ENCODE peak calls at places on chromosomes 13 and 19, in five cellular contexts. One of them, this sample, is unnamed. For H3K4me1, the result is how much of the 10 kb centered on the place peaks cover.

GRCh38 chr19:392375-392970 is 16.5 kb downstream of the C2CD4C start:
- DNase-seq in uterus: no peak
- DNase-seq in fibroblast of lung: no peak
- DNase-seq in left ventricle myocardium inferior: no peak
- DNase-seq in neural progenitor cell: no peak
- DNase-seq in this sample: no peak

GRCh38 chr13:31236211-31236786 is 36.5 kb downstream of the B3GLCT start:
- DNase-seq in uterus: no peak
- DNase-seq in fibroblast of lung: peak
- DNase-seq in left ventricle myocardium inferior: no peak
- DNase-seq in neural progenitor cell: peak
- DNase-seq in this sample: no peak

GRCh38 chr13:65339236-65339635 is 1890.9 kb downstream of the PCDH9 start:
- DNase-seq in uterus: no peak
- DNase-seq in fibroblast of lung: peak
- DNase-seq in left ventricle myocardium inferior: no peak
- DNase-seq in neural progenitor cell: no peak
- DNase-seq in this sample: no peak

GRCh38 chr13:62126400-62126799 is 710.8 kb upstream of the PCDH20 start:
- DNase-seq in uterus: no peak
- DNase-seq in fibroblast of lung: no peak
- DNase-seq in left ventricle myocardium inferior: no peak
- DNase-seq in neural progenitor cell: no peak
- DNase-seq in this sample: no peak

GRCh38 chr19:55494172-55494761 is 6.0 kb downstream of the SSC5D start:
- DNase-seq in uterus: peak
- DNase-seq in fibroblast of lung: peak
- DNase-seq in left ventricle myocardium inferior: peak
- DNase-seq in neural progenitor cell: no peak
- DNase-seq in this sample: no peak

GRCh38 chr13:76823969-76824368 is 62.2 kb downstream of the KCTD12 start:
- DNase-seq in uterus: no peak
- DNase-seq in fibroblast of lung: no peak
- DNase-seq in left ventricle myocardium inferior: no peak
- DNase-seq in neural progenitor cell: peak
- DNase-seq in this sample: no peak

GRCh38 chr13:29573190-29573589 is 22.3 kb downstream of the SLC7A1 start:
- DNase-seq in uterus: peak
- DNase-seq in fibroblast of lung: peak
- DNase-seq in left ventricle myocardium inferior: no peak
- DNase-seq in neural progenitor cell: no peak
- DNase-seq in this sample: no peak

GRCh38 chr13:110716235-110716505 is 2.7 kb downstream of the ING1 start:
- DNase-seq in uterus: no peak
- DNase-seq in fibroblast of lung: peak
- DNase-seq in left ventricle myocardium inferior: no peak
- DNase-seq in neural progenitor cell: peak
- DNase-seq in this sample: peak

GRCh38 chr19:7980635-7981121 is 24.8 kb downstream of the ELAVL1 start:
- DNase-seq in uterus: no peak
- DNase-seq in fibroblast of lung: no peak
- DNase-seq in left ventricle myocardium inferior: no peak
- DNase-seq in neural progenitor cell: no peak
- DNase-seq in this sample: no peak

GRCh38 chr13:103156346-103156998 is 90.3 kb upstream of the SLC10A2 start:
- DNase-seq in uterus: no peak
- DNase-seq in fibroblast of lung: no peak
- DNase-seq in left ventricle myocardium inferior: no peak
- DNase-seq in neural progenitor cell: no peak
- DNase-seq in this sample: no peak

GRCh38 chr13:23941216-23941615 is 43.9 kb upstream of the C1QTNF9B start:
- DNase-seq in uterus: no peak
- DNase-seq in fibroblast of lung: peak
- DNase-seq in left ventricle myocardium inferior: no peak
- DNase-seq in neural progenitor cell: no peak
- DNase-seq in this sample: no peak

GRCh38 chr13:114151565-114152284 is 19.3 kb upstream of the RASA3 start:
- DNase-seq in uterus: no peak
- DNase-seq in fibroblast of lung: peak
- DNase-seq in left ventricle myocardium inferior: no peak
- DNase-seq in neural progenitor cell: no peak
- DNase-seq in this sample: no peak

DNA sequence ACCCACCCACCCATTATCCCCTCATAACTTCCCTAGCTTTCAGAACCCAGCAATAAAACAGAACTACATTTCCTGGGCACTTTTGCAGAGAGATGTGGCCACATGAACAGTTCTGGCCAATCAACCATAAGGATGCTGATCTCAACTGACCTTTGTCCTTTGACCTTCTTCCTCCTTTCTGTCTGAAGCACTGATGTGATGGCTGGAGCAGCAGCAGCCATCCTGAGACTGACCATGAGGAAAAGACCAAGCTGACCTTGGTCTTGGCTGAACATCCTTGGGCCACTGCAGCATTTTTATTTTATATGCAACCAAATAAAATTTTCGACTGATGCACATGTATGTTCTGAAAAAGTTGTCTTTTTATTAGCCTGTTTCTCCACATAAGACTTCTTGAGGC is 33.1 kb upstream of the CACNA1A start:
- DNase-seq in uterus: no peak
- DNase-seq in fibroblast of lung: no peak
- DNase-seq in left ventricle myocardium inferior: no peak
- DNase-seq in neural progenitor cell: no peak
- DNase-seq in this sample: no peak
- H3K4me1 ChIP-seq in uterus: under half
- H3K4me1 ChIP-seq in fibroblast of lung: under half
- H3K4me1 ChIP-seq in left ventricle myocardium inferior: under half
- H3K4me1 ChIP-seq in neural progenitor cell: under half
- H3K4me1 ChIP-seq in this sample: under half

GRCh38 chr19:3801412-3802096 is 15.4 kb upstream of the MATK start:
- DNase-seq in uterus: no peak
- DNase-seq in fibroblast of lung: no peak
- DNase-seq in left ventricle myocardium inferior: peak
- DNase-seq in neural progenitor cell: peak
- DNase-seq in this sample: no peak
- TF ChIP-seq CTCF in uterus: no peak
- TF ChIP-seq CTCF in fibroblast of lung: peak
- TF ChIP-seq CTCF in left ventricle myocardium inferior: peak
- TF ChIP-seq CTCF in neural progenitor cell: peak
- TF ChIP-seq CTCF in this sample: no peak

GRCh38 chr19:50249636-50250035 is 46.2 kb downstream of the MYH14 start:
- DNase-seq in uterus: no peak
- DNase-seq in fibroblast of lung: no peak
- DNase-seq in left ventricle myocardium inferior: no peak
- DNase-seq in neural progenitor cell: no peak
- DNase-seq in this sample: no peak
- H3K27ac ChIP-seq in uterus: no peak
- H3K27ac ChIP-seq in fibroblast of lung: no peak
- H3K27ac ChIP-seq in left ventricle myocardium inferior: no peak
- H3K27ac ChIP-seq in neural progenitor cell: no peak
- H3K27ac ChIP-seq in this sample: no peak

GRCh38 chr19:53598361-53598760 is 33.4 kb upstream of the DPRX start:
- DNase-seq in uterus: no peak
- DNase-seq in fibroblast of lung: no peak
- DNase-seq in left ventricle myocardium inferior: no peak
- DNase-seq in neural progenitor cell: no peak
- DNase-seq in this sample: no peak

GRCh38 chr19:53596056-53596455 is 35.7 kb upstream of the DPRX start:
- DNase-seq in uterus: no peak
- DNase-seq in fibroblast of lung: no peak
- DNase-seq in left ventricle myocardium inferior: no peak
- DNase-seq in neural progenitor cell: no peak
- DNase-seq in this sample: no peak

GRCh38 chr19:53595510-53595867 is 36.3 kb upstream of the DPRX start:
- DNase-seq in uterus: no peak
- DNase-seq in fibroblast of lung: no peak
- DNase-seq in left ventricle myocardium inferior: no peak
- DNase-seq in neural progenitor cell: peak
- DNase-seq in this sample: no peak

GRCh38 chr19:53597023-53597422 is 34.8 kb upstream of the DPRX start:
- DNase-seq in uterus: no peak
- DNase-seq in fibroblast of lung: no peak
- DNase-seq in left ventricle myocardium inferior: no peak
- DNase-seq in neural progenitor cell: no peak
- DNase-seq in this sample: no peak

DNA sequence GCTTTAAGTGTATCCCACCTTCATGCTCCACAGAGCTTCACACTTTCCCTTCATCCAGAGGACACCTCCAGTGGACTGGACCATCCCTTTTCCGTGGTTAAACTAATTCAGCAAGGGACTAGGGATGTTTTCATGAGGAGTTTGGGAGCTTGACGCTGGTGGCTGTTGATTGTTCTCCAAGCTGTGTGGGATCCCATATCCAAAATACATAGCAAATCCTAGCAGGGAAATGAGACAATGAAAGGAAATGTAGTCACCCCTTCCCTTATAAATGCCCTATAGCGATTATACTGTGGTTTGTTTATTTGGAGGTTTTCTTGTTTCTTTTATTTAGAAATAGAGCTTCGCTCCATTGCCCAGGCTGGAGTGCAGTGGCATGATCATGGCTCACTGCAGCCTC is 31.6 kb upstream of the DPRX start:
- DNase-seq in uterus: no peak
- DNase-seq in fibroblast of lung: no peak
- DNase-seq in left ventricle myocardium inferior: no peak
- DNase-seq in neural progenitor cell: no peak
- DNase-seq in this sample: no peak
- H3K4me1 ChIP-seq in uterus: under half
- H3K4me1 ChIP-seq in fibroblast of lung: under half
- H3K4me1 ChIP-seq in left ventricle myocardium inferior: under half
- H3K4me1 ChIP-seq in neural progenitor cell: under half
- H3K4me1 ChIP-seq in this sample: under half

DNA sequence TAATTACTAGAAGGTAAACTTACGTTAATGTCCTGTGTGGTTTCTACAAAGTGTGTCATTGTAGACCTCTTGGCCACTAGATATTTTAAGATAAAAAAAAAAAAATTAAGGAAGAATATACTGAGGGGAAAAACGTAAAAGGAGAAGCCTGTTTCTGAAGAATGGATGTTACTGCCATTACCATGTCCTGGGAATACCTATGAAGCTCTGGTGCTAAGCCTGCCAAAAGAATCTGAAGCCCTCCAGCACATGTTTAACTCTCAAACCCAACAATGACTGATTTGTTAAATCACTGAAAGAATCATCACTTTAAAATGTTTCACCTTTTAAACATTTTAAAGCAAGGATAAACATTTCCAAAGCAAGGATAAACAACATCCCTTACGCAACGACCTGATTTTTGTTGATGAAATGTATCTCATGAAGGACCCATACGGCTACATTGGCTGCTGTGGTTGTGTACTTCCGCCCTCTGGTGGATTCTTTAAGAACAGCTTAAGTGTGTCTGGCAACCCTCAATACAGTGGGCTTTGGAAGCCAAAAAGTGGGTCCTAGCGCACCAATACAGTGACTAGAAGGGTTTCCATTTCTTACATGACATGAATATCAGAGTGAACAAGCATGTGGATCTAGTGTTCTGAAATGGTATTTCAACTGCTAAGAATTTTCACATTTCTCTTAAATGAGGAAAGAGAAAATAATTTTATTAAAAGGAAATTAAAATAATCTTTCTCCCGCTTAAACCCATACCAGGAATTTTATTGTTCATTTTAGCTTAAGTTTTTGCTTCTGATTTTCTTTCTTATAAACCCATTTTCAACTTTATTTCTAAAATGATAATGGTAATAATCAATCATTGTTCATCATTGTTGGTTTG is 74.5 kb upstream of the RAP2A start:
- DNase-seq in uterus: peak
- DNase-seq in fibroblast of lung: peak
- DNase-seq in left ventricle myocardium inferior: no peak
- DNase-seq in neural progenitor cell: peak
- DNase-seq in this sample: no peak
- TF ChIP-seq CTCF in uterus: peak
- TF ChIP-seq CTCF in fibroblast of lung: peak
- TF ChIP-seq CTCF in left ventricle myocardium inferior: peak
- TF ChIP-seq CTCF in neural progenitor cell: peak
- TF ChIP-seq CTCF in this sample: peak

DNA sequence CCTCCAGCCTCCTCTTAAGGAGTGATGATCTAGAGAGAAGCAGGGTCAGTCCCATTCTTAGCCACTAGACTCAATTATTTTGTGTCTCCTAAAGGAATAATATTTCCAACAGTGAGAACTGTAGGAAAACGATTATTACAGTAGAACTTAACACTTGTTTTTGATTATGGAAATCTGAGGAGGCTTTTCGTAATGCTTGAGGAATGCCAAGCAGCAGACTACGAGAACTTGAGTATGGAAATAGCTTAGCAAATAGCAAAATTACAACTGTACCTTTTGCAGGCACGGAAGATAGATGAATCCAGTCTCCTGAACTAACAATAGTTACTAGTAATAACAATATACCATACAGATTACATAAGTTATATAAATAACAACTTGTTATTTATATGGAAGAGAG is 12.2 kb downstream of the BRD4 start:
- DNase-seq in uterus: no peak
- DNase-seq in fibroblast of lung: peak
- DNase-seq in left ventricle myocardium inferior: no peak
- DNase-seq in neural progenitor cell: no peak
- DNase-seq in this sample: no peak
- H3K27ac ChIP-seq in uterus: peak
- H3K27ac ChIP-seq in fibroblast of lung: peak
- H3K27ac ChIP-seq in left ventricle myocardium inferior: no peak
- H3K27ac ChIP-seq in neural progenitor cell: no peak
- H3K27ac ChIP-seq in this sample: peak

DNA sequence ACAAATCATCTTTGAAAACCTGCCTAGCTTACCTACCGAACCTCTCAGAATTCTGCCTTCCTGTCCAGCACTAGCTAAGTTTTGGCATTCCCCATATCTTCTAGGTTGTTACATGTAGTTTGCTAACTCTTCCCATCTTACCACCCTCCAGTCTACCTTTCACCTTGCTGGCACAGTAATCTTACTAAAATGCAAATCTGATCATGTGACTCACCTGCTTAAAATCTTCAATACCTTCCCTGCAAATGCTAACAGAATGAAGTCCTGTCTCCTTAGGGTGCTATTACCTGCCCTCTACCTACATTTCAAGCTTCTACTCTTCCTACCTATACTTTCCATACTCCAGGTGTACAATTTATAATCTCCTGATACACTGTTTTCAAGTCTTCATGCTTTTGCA is 30.4 kb downstream of the INTS6 start:
- DNase-seq in uterus: no peak
- DNase-seq in fibroblast of lung: no peak
- DNase-seq in left ventricle myocardium inferior: no peak
- DNase-seq in neural progenitor cell: no peak
- DNase-seq in this sample: no peak
- H3K4me1 ChIP-seq in uterus: under half
- H3K4me1 ChIP-seq in fibroblast of lung: under half
- H3K4me1 ChIP-seq in left ventricle myocardium inferior: half or more
- H3K4me1 ChIP-seq in neural progenitor cell: half or more
- H3K4me1 ChIP-seq in this sample: under half